ENCODE peak calls at places on chromosomes 6 and 20, in five cellular contexts. D is left lung, T is fibroblast of lung, Z is ovary, B is foreskin fibroblast. M is an unnamed sample.
A peak's percentile ranks its signal among the peaks of the same experiment; 100 is the strongest.

GRCh38 chr6:44699082-44699481 is 311.6 kb downstream of the CDC5L start:
- DNase-seq in D (no peak), T (no peak), Z (no peak), B (no peak), M (no peak)

GRCh38 chr6:80541186-80541585 is 434.7 kb downstream of the BCKDHB start:
- DNase-seq in D (no peak), T (peak; percentile 39), Z (no peak), B (peak; percentile 88), M (no peak)

GRCh38 chr6:148854086-148854485 is 107.3 kb downstream of the UST start:
- DNase-seq in D (no peak), T (peak; percentile 33), Z (no peak), B (no peak), M (no peak)

GRCh38 chr6:108114861-108115597 is 40.5 kb upstream of the OSTM1 start:
- DNase-seq in D (peak; percentile 79), T (peak; percentile 59), Z (peak; percentile 32), B (peak; percentile 67), M (peak; percentile 44)

GRCh38 chr6:66418906-66419305 is 711.9 kb upstream of the EYS start:
- DNase-seq in D (no peak), T (no peak), Z (no peak), B (peak; percentile 47), M (no peak)

GRCh38 chr6:5102266-5102970 is 17.3 kb downstream of the PPP1R3G start:
- DNase-seq in D (no peak), T (no peak), Z (no peak), B (no peak), M (no peak)

GRCh38 chr6:32173051-32173727 is 2.7 kb downstream of the AGPAT1 start:
- DNase-seq in D (no peak), T (no peak), Z (no peak), B (no peak), M (no peak)

GRCh38 chr20:47306755-47307370 is 49.6 kb downstream of the ZMYND8 start:
- DNase-seq in D (no peak), T (no peak), Z (no peak), B (no peak), M (no peak)

GRCh38 chr6:159213401-159213800 is 44.2 kb downstream of the FNDC1 start:
- DNase-seq in D (no peak), T (peak; percentile 6), Z (no peak), B (peak; percentile 52), M (peak; percentile 12)

GRCh38 chr6:126831461-126831860 is 287.0 kb upstream of the RSPO3 start:
- DNase-seq in D (no peak), T (no peak), Z (no peak), B (no peak), M (peak; percentile 3)

GRCh38 chr20:34713194-34713943 is 9.2 kb downstream of the TP53INP2 start:
- DNase-seq in D (no peak), T (peak; percentile 98), Z (peak; percentile 48), B (peak; percentile 98), M (peak; percentile 98)

DNA sequence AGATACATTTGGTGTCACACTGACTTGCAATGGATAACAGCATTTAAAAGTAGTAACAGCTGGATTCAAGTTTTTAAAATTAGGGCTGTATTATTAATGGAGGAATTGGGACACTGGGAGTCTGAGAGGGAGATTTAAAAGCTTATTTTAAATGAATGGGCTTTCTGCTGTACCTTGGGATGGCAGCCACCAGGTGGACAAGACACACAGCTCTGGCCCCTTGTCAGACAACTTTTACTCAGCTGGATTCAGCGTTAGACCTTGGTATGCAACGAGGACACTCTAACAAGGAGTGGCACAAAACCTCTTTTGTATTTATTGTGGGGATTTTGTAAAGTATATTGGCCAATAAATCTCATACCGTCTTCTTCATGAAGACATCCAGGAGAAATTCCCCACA is 105.8 kb downstream of the LCA5 start:
- DNase-seq in D (no peak), T (no peak), Z (no peak), B (no peak), M (no peak)
- TF ChIP-seq CTCF in D (no peak), T (no peak), Z (no peak), B (peak; percentile 10), M (peak; percentile 17)

GRCh38 chr20:18272451-18272850 is 15.9 kb upstream of the ZNF133 start:
- DNase-seq in D (no peak), T (peak; percentile 10), Z (no peak), B (peak; percentile 78), M (peak; percentile 28)
- TF ChIP-seq CTCF in D (no peak), T (no peak), Z (no peak), B (peak; percentile 8), M (peak; percentile 32)

DNA sequence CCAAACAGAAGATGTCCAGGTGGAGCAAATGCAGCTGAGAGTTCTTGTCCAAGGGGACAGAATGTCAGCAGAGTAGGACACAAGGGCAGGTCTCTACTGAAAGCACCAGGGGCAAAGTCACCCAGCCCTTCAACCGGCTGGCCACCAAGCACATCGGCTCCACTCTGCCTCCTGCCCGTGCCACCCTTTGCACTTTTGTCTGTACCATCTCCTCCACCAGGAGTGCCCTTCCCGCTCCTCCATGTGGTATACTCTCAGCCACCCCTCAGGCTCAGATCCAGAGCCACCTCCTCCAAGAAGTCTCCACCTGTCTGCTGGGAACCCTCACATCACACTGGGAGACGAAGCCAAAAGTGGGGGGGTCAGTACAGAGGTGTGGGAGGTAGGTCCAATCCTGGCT is 4.1 kb upstream of the HSPA12B start:
- DNase-seq in D (no peak), T (no peak), Z (no peak), B (no peak), M (no peak)
- TF ChIP-seq CTCF in D (no peak), T (no peak), Z (no peak), B (no peak), M (no peak)

DNA sequence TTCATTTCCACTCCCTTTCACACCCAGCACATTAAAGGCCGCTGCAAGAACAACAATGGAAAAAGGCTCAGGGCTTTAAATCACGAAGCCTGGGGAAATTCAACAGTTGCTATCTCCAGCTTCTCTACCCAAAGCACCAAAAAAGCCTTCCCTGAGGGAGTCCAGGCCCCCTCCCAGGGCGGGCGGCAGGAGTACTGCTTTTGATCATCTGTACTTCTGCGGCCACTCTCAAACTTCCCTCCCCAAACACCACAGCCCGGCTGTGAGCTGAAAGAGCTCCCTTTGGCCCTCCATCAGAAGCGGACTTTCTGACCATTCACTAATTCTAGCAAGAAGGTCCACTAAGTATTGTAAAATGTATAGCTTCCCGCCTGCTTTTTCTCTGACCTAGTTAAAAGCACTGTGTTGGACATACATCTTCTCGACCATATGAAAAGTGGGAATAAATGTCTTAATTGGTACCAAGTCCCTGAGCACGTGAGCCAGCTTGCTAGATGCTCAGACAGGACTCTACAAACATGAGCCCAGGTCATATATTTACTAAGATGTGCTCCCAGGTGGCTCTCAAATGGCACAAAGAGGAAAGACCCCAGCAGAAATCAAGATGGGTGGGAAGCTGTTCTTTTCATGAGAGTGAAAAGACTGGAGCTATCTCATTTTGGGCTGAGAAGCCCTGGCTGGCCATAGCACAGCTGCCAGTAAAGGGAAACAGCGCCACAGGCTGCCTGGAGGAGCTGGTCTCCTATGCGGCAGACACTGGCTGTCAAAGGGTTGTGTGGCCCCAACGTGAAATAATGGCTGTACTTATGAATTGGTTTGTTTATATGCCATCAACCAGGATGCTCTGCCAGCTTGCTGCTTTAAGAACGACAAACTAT is 58.6 kb downstream of the GFOD1 start:
- DNase-seq in D (no peak), T (no peak), Z (no peak), B (no peak), M (no peak)
- TF ChIP-seq CTCF in D (no peak), T (no peak), Z (no peak), B (no peak), M (no peak)

GRCh38 chr6:30135147-30135546 is 793 bp upstream of the TRIM40 start:
- DNase-seq in D (no peak), T (no peak), Z (no peak), B (no peak), M (no peak)
- TF ChIP-seq CTCF in D (no peak), T (no peak), Z (no peak), B (no peak), M (no peak)

GRCh38 chr6:21597243-21597682 is 3.7 kb downstream of the SOX4 start:
- DNase-seq in D (no peak), T (no peak), Z (no peak), B (no peak), M (no peak)

GRCh38 chr6:21595265-21595950 is 1.9 kb downstream of the SOX4 start:
- DNase-seq in D (peak; percentile 60), T (no peak), Z (peak; percentile 60), B (peak; percentile 52), M (peak; percentile 11)

GRCh38 chr6:21597706-21598273 is 4.2 kb downstream of the SOX4 start:
- DNase-seq in D (no peak), T (peak; percentile 70), Z (no peak), B (peak; percentile 51), M (peak; percentile 54)

GRCh38 chr6:21595951-21596378 is 2.4 kb downstream of the SOX4 start:
- DNase-seq in D (no peak), T (no peak), Z (peak; percentile 42), B (no peak), M (no peak)

DNA sequence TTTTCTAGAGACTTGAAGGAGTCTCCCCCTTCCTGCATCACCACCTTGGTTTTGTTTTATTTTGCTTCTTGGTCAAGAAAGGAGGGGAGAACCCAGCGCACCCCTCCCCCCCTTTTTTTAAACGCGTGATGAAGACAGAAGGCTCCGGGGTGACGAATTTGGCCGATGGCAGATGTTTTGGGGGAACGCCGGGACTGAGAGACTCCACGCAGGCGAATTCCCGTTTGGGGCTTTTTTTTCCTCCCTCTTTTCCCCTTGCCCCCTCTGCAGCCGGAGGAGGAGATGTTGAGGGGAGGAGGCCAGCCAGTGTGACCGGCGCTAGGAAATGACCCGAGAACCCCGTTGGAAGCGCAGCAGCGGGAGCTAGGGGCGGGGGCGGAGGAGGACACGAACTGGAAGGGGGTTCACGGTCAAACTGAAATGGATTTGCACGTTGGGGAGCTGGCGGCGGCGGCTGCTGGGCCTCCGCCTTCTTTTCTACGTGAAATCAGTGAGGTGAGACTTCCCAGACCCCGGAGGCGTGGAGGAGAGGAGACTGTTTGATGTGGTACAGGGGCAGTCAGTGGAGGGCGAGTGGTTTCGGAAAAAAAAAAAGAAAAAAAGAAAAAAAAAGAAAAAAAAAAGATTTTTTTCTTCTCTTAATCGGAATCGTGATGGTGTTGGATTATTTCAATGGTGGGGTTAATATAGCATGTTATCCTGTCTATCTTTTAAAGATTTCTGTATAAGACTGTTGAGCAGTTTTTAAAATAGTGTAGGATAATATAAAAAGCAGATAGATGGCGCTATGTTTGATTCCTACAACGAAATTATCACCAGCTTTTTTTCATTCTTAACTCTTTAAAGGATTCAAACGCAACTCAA is 3.1 kb downstream of the SOX4 start:
- DNase-seq in D (peak; percentile 62), T (peak; percentile 77), Z (peak; percentile 67), B (peak; percentile 59), M (peak; percentile 69)
- TF ChIP-seq CTCF in D (peak; percentile 28), T (peak; percentile 37), Z (peak; percentile 47), B (peak; percentile 20), M (peak; percentile 37)

GRCh38 chr6:1611322-1611571 is 1.5 kb downstream of the FOXC1 start:
- DNase-seq in D (no peak), T (peak; percentile 31), Z (no peak), B (peak; percentile 75), M (no peak)
- TF ChIP-seq CTCF in D (no peak), T (peak; percentile 8), Z (no peak), B (no peak), M (no peak)

M was measured in fibroblast of villous mesenchyme.